ENCODE peak calls at places on chromosomes 13 and 19, in four cellular contexts. One of them, this sample, is unnamed.

GRCh38 chr19:50667177-50667758 is 18.0 kb downstream of the C19orf81 start:
- DNase-seq in K562: no peak
- DNase-seq in GM12878: no peak
- DNase-seq in A549: no peak
- DNase-seq in this sample: no peak

GRCh38 chr13:110126391-110126961 is 180.5 kb downstream of the COL4A1 start:
- DNase-seq in A549: no peak
- DNase-seq in K562: no peak
- DNase-seq in GM12878: no peak
- DNase-seq in this sample: no peak

GRCh38 chr19:48681127-48681470 is 8.3 kb upstream of the NTN5 start:
- DNase-seq in K562: peak
- DNase-seq in GM12878: no peak
- DNase-seq in A549: no peak
- DNase-seq in this sample: no peak

GRCh38 chr13:112531263-112531794 is 56.6 kb downstream of the TUBGCP3 start:
- DNase-seq in GM12878: no peak
- DNase-seq in K562: no peak
- DNase-seq in A549: no peak
- DNase-seq in this sample: no peak

GRCh38 chr19:37506387-37507166 is at the start of gene ZNF793:
- DNase-seq in A549: no peak
- DNase-seq in GM12878: no peak
- DNase-seq in K562: no peak
- DNase-seq in this sample: peak

GRCh38 chr19:10316229-10317044 is 622 bp upstream of the FDX2 start:
- DNase-seq in K562: peak
- DNase-seq in A549: no peak
- DNase-seq in GM12878: no peak
- DNase-seq in this sample: no peak

GRCh38 chr19:1811472-1811894 is 593 bp downstream of the ATP8B3 start:
- DNase-seq in GM12878: no peak
- DNase-seq in K562: peak
- DNase-seq in A549: peak
- DNase-seq in this sample: no peak

GRCh38 chr13:42401376-42401775 is 129.4 kb downstream of the AKAP11 start:
- DNase-seq in GM12878: no peak
- DNase-seq in A549: no peak
- DNase-seq in K562: no peak
- DNase-seq in this sample: no peak

GRCh38 chr13:40178130-40178529 is 488.3 kb downstream of the FOXO1 start:
- DNase-seq in K562: no peak
- DNase-seq in GM12878: no peak
- DNase-seq in A549: no peak
- DNase-seq in this sample: no peak

GRCh38 chr19:34834513-34834912 is 61.5 kb upstream of the ZNF599 start:
- DNase-seq in GM12878: no peak
- DNase-seq in K562: no peak
- DNase-seq in A549: no peak
- DNase-seq in this sample: no peak

GRCh38 chr13:112234131-112234875 is 141.9 kb upstream of the SPACA7 start:
- DNase-seq in GM12878: no peak
- DNase-seq in A549: no peak
- DNase-seq in K562: no peak
- DNase-seq in this sample: no peak

GRCh38 chr19:2462635-2463421 is 6.1 kb upstream of the LMNB2 start:
- DNase-seq in K562: no peak
- DNase-seq in A549: no peak
- DNase-seq in GM12878: no peak
- DNase-seq in this sample: peak

GRCh38 chr13:93847162-93847561 is 620.6 kb downstream of the GPC6 start:
- DNase-seq in A549: peak
- DNase-seq in GM12878: no peak
- DNase-seq in K562: no peak
- DNase-seq in this sample: no peak

GRCh38 chr19:35555301-35556005 is 8.0 kb downstream of the ATP4A start:
- DNase-seq in A549: peak
- DNase-seq in GM12878: no peak
- DNase-seq in K562: peak
- DNase-seq in this sample: peak

GRCh38 chr19:17579523-17580244 is 24.2 kb downstream of the COLGALT1 start:
- DNase-seq in K562: peak
- DNase-seq in GM12878: no peak
- DNase-seq in A549: peak
- DNase-seq in this sample: peak

GRCh38 chr13:27038323-27038722 is 133.3 kb downstream of the USP12 start:
- DNase-seq in A549: peak
- DNase-seq in GM12878: no peak
- DNase-seq in K562: no peak
- DNase-seq in this sample: no peak

GRCh38 chr19:52398091-52398461 is 427 bp downstream of the ZNF528 start:
- DNase-seq in A549: no peak
- DNase-seq in K562: peak
- DNase-seq in GM12878: no peak
- DNase-seq in this sample: peak

GRCh38 chr19:28130066-28130511 is 1082.9 kb downstream of the UQCRFS1 start:
- DNase-seq in K562: no peak
- DNase-seq in A549: no peak
- DNase-seq in GM12878: peak
- DNase-seq in this sample: no peak

GRCh38 chr19:55070755-55071502 is 4.7 kb upstream of the EPS8L1 start:
- DNase-seq in GM12878: no peak
- DNase-seq in K562: peak
- DNase-seq in A549: peak
- DNase-seq in this sample: no peak

GRCh38 chr19:27974082-27974513 is 1238.9 kb downstream of the UQCRFS1 start:
- DNase-seq in A549: peak
- DNase-seq in K562: peak
- DNase-seq in GM12878: peak
- DNase-seq in this sample: peak

GRCh38 chr19:11041194-11041593 is 48.1 kb upstream of the LDLR start:
- DNase-seq in K562: no peak
- DNase-seq in GM12878: no peak
- DNase-seq in A549: no peak
- DNase-seq in this sample: no peak

GRCh38 chr19:21328402-21328801 is 808 bp downstream of the ZNF708 start:
- DNase-seq in K562: peak
- DNase-seq in GM12878: no peak
- DNase-seq in A549: no peak
- DNase-seq in this sample: no peak

GRCh38 chr19:13077233-13077632 is 25.4 kb downstream of the LYL1 start:
- DNase-seq in A549: no peak
- DNase-seq in GM12878: no peak
- DNase-seq in K562: no peak
- DNase-seq in this sample: no peak

GRCh38 chr13:79810671-79811070 is 329.7 kb downstream of the NDFIP2 start:
- DNase-seq in K562: no peak
- DNase-seq in GM12878: no peak
- DNase-seq in A549: peak
- DNase-seq in this sample: no peak

GRCh38 chr19:6270822-6271221 is 9.0 kb downstream of the MLLT1 start:
- DNase-seq in GM12878: no peak
- DNase-seq in A549: no peak
- DNase-seq in K562: no peak
- DNase-seq in this sample: no peak

GRCh38 chr19:13850910-13851753 is 25.8 kb upstream of the NANOS3 start:
- DNase-seq in A549: no peak
- DNase-seq in GM12878: no peak
- DNase-seq in K562: peak
- DNase-seq in this sample: no peak

GRCh38 chr13:43804461-43805070 is 17.8 kb upstream of the ENOX1 start:
- DNase-seq in K562: no peak
- DNase-seq in GM12878: peak
- DNase-seq in A549: peak
- DNase-seq in this sample: no peak

GRCh38 chr13:102033719-102034446 is 368.0 kb downstream of the FGF14 start:
- DNase-seq in GM12878: no peak
- DNase-seq in A549: no peak
- DNase-seq in K562: no peak
- DNase-seq in this sample: no peak

GRCh38 chr19:16821081-16821480 is 8.1 kb upstream of the SIN3B start:
- DNase-seq in A549: no peak
- DNase-seq in K562: no peak
- DNase-seq in GM12878: no peak
- DNase-seq in this sample: no peak

GRCh38 chr19:51417107-51417806 is at the start of gene SIGLEC10:
- DNase-seq in A549: no peak
- DNase-seq in K562: no peak
- DNase-seq in GM12878: no peak
- DNase-seq in this sample: peak

GRCh38 chr19:19873381-19873780 is 7.7 kb downstream of the ZNF253 start:
- DNase-seq in GM12878: no peak
- DNase-seq in A549: no peak
- DNase-seq in K562: no peak
- DNase-seq in this sample: no peak

GRCh38 chr19:48683349-48683748 is 10.5 kb upstream of the NTN5 start:
- DNase-seq in A549: no peak
- DNase-seq in GM12878: no peak
- DNase-seq in K562: no peak
- DNase-seq in this sample: no peak

GRCh38 chr19:10566658-10567410 is 1.0 kb upstream of the KRI1 start:
- DNase-seq in K562: no peak
- DNase-seq in A549: no peak
- DNase-seq in GM12878: peak
- DNase-seq in this sample: no peak

GRCh38 chr13:32530841-32531253 is 7.7 kb downstream of the N4BP2L2 start:
- DNase-seq in A549: no peak
- DNase-seq in GM12878: peak
- DNase-seq in K562: no peak
- DNase-seq in this sample: no peak

GRCh38 chr19:19405919-19406877 is 723 bp downstream of the GATAD2A start:
- DNase-seq in K562: peak
- DNase-seq in A549: no peak
- DNase-seq in GM12878: no peak
- DNase-seq in this sample: peak

GRCh38 chr19:18510216-18510615 is 11.7 kb downstream of the ELL start:
- DNase-seq in GM12878: no peak
- DNase-seq in A549: no peak
- DNase-seq in K562: no peak
- DNase-seq in this sample: no peak

GRCh38 chr19:4557186-4557970 is 2.1 kb downstream of the SEMA6B start:
- DNase-seq in A549: no peak
- DNase-seq in GM12878: no peak
- DNase-seq in K562: peak
- DNase-seq in this sample: peak

GRCh38 chr13:55087085-55087484 is 2053.6 kb upstream of the PRR20A start:
- DNase-seq in A549: no peak
- DNase-seq in GM12878: no peak
- DNase-seq in K562: no peak
- DNase-seq in this sample: no peak

GRCh38 chr19:5001547-5002131 is 32.7 kb downstream of the KDM4B start:
- DNase-seq in K562: peak
- DNase-seq in A549: peak
- DNase-seq in GM12878: no peak
- DNase-seq in this sample: peak

GRCh38 chr13:69793803-69794453 is 313.7 kb upstream of the ATXN8OS start:
- DNase-seq in GM12878: no peak
- DNase-seq in A549: no peak
- DNase-seq in K562: no peak
- DNase-seq in this sample: no peak

DNA sequence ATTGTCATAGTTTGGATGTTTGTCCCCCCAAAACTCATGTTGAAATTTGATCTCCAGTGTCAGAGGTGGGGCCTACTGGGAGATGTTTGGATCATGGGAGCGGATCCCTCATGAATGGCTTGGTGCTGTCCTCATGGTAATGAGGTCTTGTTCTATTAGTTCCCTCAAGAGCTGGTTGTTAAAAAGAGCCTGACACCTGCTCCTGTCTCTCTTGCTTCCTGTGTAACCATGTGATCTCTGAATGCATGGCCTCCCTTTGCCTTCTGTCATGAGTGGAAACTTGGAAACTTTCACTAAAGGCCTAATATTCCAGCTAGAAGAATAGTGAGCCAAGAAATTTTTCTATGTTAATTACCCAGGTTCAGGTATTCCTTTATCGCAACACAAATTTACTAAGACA is 311.4 kb upstream of the ATXN8OS start:
- DNase-seq in K562: no peak
- DNase-seq in A549: no peak
- DNase-seq in GM12878: no peak
- DNase-seq in this sample: no peak
- TF ChIP-seq ESRRA in K562: no peak
- TF ChIP-seq ESRRA in A549: no peak
- TF ChIP-seq ESRRA in GM12878: no peak
- TF ChIP-seq ESRRA in this sample: no peak

GRCh38 chr19:43639507-43640423 is at the start of gene CADM4:
- DNase-seq in K562: peak
- DNase-seq in GM12878: no peak
- DNase-seq in A549: no peak
- DNase-seq in this sample: peak
- TF ChIP-seq ESRRA in K562: no peak
- TF ChIP-seq ESRRA in GM12878: no peak
- TF ChIP-seq ESRRA in A549: no peak
- TF ChIP-seq ESRRA in this sample: no peak

GRCh38 chr19:53900191-53900860 is 8.8 kb upstream of the CACNG7 start:
- DNase-seq in GM12878: no peak
- DNase-seq in K562: no peak
- DNase-seq in A549: no peak
- DNase-seq in this sample: no peak

GRCh38 chr19:53906211-53907192 is 2.6 kb upstream of the CACNG7 start:
- DNase-seq in GM12878: no peak
- DNase-seq in K562: peak
- DNase-seq in A549: peak
- DNase-seq in this sample: peak

GRCh38 chr19:53904909-53905308 is 4.2 kb upstream of the CACNG7 start:
- DNase-seq in K562: no peak
- DNase-seq in GM12878: no peak
- DNase-seq in A549: no peak
- DNase-seq in this sample: no peak

GRCh38 chr19:53905787-53906186 is 3.3 kb upstream of the CACNG7 start:
- DNase-seq in K562: no peak
- DNase-seq in GM12878: no peak
- DNase-seq in A549: no peak
- DNase-seq in this sample: no peak

GRCh38 chr19:53903055-53903680 is 5.9 kb upstream of the CACNG7 start:
- DNase-seq in A549: no peak
- DNase-seq in K562: peak
- DNase-seq in GM12878: no peak
- DNase-seq in this sample: peak
- TF ChIP-seq ESRRA in A549: no peak
- TF ChIP-seq ESRRA in K562: no peak
- TF ChIP-seq ESRRA in GM12878: no peak
- TF ChIP-seq ESRRA in this sample: no peak

GRCh38 chr19:8238251-8238650 is 29.1 kb downstream of the CERS4 start:
- DNase-seq in A549: no peak
- DNase-seq in GM12878: no peak
- DNase-seq in K562: no peak
- DNase-seq in this sample: no peak
- TF ChIP-seq ESRRA in A549: no peak
- TF ChIP-seq ESRRA in GM12878: no peak
- TF ChIP-seq ESRRA in K562: no peak
- TF ChIP-seq ESRRA in this sample: no peak

This sample was measured in WTC11.